ENCODE peak calls at places on chromosomes 1 and 21, in five cellular contexts. One of them, this sample, is unnamed.

GRCh38 chr1:206472454-206472853 is 2.2 kb downstream of the IKBKE start:
- DNase-seq in left lung: peak
- DNase-seq in ELR: peak
- DNase-seq in GM06990: no peak
- DNase-seq in NT2/D1: no peak
- DNase-seq in this sample: no peak

GRCh38 chr1:205102404-205102803 is 18.1 kb upstream of the TMEM81 start:
- DNase-seq in GM06990: no peak
- DNase-seq in left lung: no peak
- DNase-seq in ELR: no peak
- DNase-seq in NT2/D1: no peak
- DNase-seq in this sample: no peak

GRCh38 chr1:171062902-171063301 is 27.8 kb upstream of the FMO3 start:
- DNase-seq in left lung: no peak
- DNase-seq in GM06990: no peak
- DNase-seq in NT2/D1: no peak
- DNase-seq in ELR: no peak
- DNase-seq in this sample: no peak

GRCh38 chr21:45990049-45990711 is 8.6 kb downstream of the COL6A1 start:
- DNase-seq in ELR: no peak
- DNase-seq in left lung: no peak
- DNase-seq in GM06990: peak
- DNase-seq in NT2/D1: no peak
- DNase-seq in this sample: no peak

GRCh38 chr1:8202182-8202905 is 115.6 kb upstream of the SLC45A1 start:
- DNase-seq in NT2/D1: no peak
- DNase-seq in ELR: peak
- DNase-seq in left lung: no peak
- DNase-seq in GM06990: no peak
- DNase-seq in this sample: no peak

GRCh38 chr1:23638188-23638619 is 53.4 kb upstream of the RPL11 start:
- DNase-seq in left lung: peak
- DNase-seq in GM06990: no peak
- DNase-seq in NT2/D1: no peak
- DNase-seq in ELR: no peak
- DNase-seq in this sample: no peak

GRCh38 chr1:58434181-58434580 is 112.3 kb downstream of the OMA1 start:
- DNase-seq in ELR: peak
- DNase-seq in NT2/D1: no peak
- DNase-seq in GM06990: no peak
- DNase-seq in left lung: no peak
- DNase-seq in this sample: no peak

GRCh38 chr1:211591980-211592493 is 13.1 kb upstream of the SLC30A1 start:
- DNase-seq in GM06990: no peak
- DNase-seq in left lung: no peak
- DNase-seq in ELR: peak
- DNase-seq in NT2/D1: no peak
- DNase-seq in this sample: no peak

GRCh38 chr1:154861607-154862094 is 8.4 kb downstream of the KCNN3 start:
- DNase-seq in NT2/D1: no peak
- DNase-seq in GM06990: no peak
- DNase-seq in left lung: no peak
- DNase-seq in ELR: peak
- DNase-seq in this sample: no peak

GRCh38 chr1:3651939-3652537 is at the start of gene TP73:
- DNase-seq in GM06990: peak
- DNase-seq in ELR: no peak
- DNase-seq in left lung: peak
- DNase-seq in NT2/D1: no peak
- DNase-seq in this sample: no peak

GRCh38 chr1:155185783-155186265 is 12.2 kb downstream of the TRIM46 start:
- DNase-seq in ELR: no peak
- DNase-seq in NT2/D1: no peak
- DNase-seq in left lung: no peak
- DNase-seq in GM06990: no peak
- DNase-seq in this sample: no peak

GRCh38 chr1:226827458-226827857 is 43.0 kb upstream of the PSEN2 start:
- DNase-seq in NT2/D1: no peak
- DNase-seq in GM06990: no peak
- DNase-seq in ELR: no peak
- DNase-seq in left lung: peak
- DNase-seq in this sample: no peak

GRCh38 chr1:217525773-217526490 is 105.0 kb downstream of the GPATCH2 start:
- DNase-seq in NT2/D1: no peak
- DNase-seq in GM06990: no peak
- DNase-seq in ELR: peak
- DNase-seq in left lung: no peak
- DNase-seq in this sample: no peak

GRCh38 chr1:154213274-154213673 is 7.1 kb upstream of the CFAP141 start:
- DNase-seq in GM06990: no peak
- DNase-seq in ELR: peak
- DNase-seq in NT2/D1: no peak
- DNase-seq in left lung: no peak
- DNase-seq in this sample: no peak

GRCh38 chr1:201172336-201172735 is 18.1 kb upstream of the TMEM9 start:
- DNase-seq in GM06990: no peak
- DNase-seq in left lung: no peak
- DNase-seq in NT2/D1: no peak
- DNase-seq in ELR: no peak
- DNase-seq in this sample: no peak

GRCh38 chr1:228515200-228515834 is 28.1 kb downstream of the RNF187 start:
- DNase-seq in NT2/D1: peak
- DNase-seq in ELR: peak
- DNase-seq in GM06990: no peak
- DNase-seq in left lung: no peak
- DNase-seq in this sample: no peak

GRCh38 chr1:221897312-221897711 is 155.4 kb upstream of the DUSP10 start:
- DNase-seq in NT2/D1: no peak
- DNase-seq in ELR: peak
- DNase-seq in left lung: no peak
- DNase-seq in GM06990: no peak
- DNase-seq in this sample: no peak

GRCh38 chr1:54611621-54612020 is 11.7 kb downstream of the FAM151A start:
- DNase-seq in GM06990: no peak
- DNase-seq in NT2/D1: no peak
- DNase-seq in left lung: peak
- DNase-seq in ELR: no peak
- DNase-seq in this sample: no peak

GRCh38 chr1:95660736-95661135 is 426.7 kb downstream of the RWDD3 start:
- DNase-seq in left lung: no peak
- DNase-seq in ELR: no peak
- DNase-seq in NT2/D1: no peak
- DNase-seq in GM06990: no peak
- DNase-seq in this sample: no peak

GRCh38 chr1:242623751-242624150 is 99.3 kb upstream of the PLD5 start:
- DNase-seq in left lung: no peak
- DNase-seq in GM06990: no peak
- DNase-seq in ELR: no peak
- DNase-seq in NT2/D1: no peak
- DNase-seq in this sample: no peak

GRCh38 chr1:68175621-68176398 is 56.5 kb downstream of the WLS start:
- DNase-seq in left lung: no peak
- DNase-seq in ELR: no peak
- DNase-seq in GM06990: no peak
- DNase-seq in NT2/D1: no peak
- DNase-seq in this sample: no peak

GRCh38 chr1:28807046-28807445 is 4.9 kb upstream of the OPRD1 start:
- DNase-seq in left lung: no peak
- DNase-seq in NT2/D1: no peak
- DNase-seq in ELR: no peak
- DNase-seq in GM06990: no peak
- DNase-seq in this sample: no peak

GRCh38 chr1:153220606-153221303 is 3.4 kb downstream of the PRR9 start:
- DNase-seq in left lung: no peak
- DNase-seq in NT2/D1: no peak
- DNase-seq in ELR: no peak
- DNase-seq in GM06990: no peak
- DNase-seq in this sample: no peak

GRCh38 chr1:200979574-200980451 is 43.7 kb downstream of the KIF21B start:
- DNase-seq in left lung: peak
- DNase-seq in GM06990: peak
- DNase-seq in ELR: peak
- DNase-seq in NT2/D1: peak
- DNase-seq in this sample: peak

GRCh38 chr1:182086620-182087019 is 25.1 kb upstream of the ZNF648 start:
- DNase-seq in NT2/D1: no peak
- DNase-seq in left lung: no peak
- DNase-seq in GM06990: no peak
- DNase-seq in ELR: no peak
- DNase-seq in this sample: no peak

GRCh38 chr1:159600894-159601293 is 13.3 kb downstream of the APCS start:
- DNase-seq in NT2/D1: no peak
- DNase-seq in GM06990: no peak
- DNase-seq in ELR: no peak
- DNase-seq in left lung: no peak
- DNase-seq in this sample: no peak

This sample was measured in iPS DF 19.7.